ENCODE peak calls at places on chromosomes 12 and 14, in four cellular contexts. J is AG09309, Q is HFFc6, Y is colonic mucosa. G is an unnamed sample.

GRCh38 chr12:30847259-30847658 is 79.3 kb upstream of the TSPAN11 start:
- DNase-seq in Y (peak; percentile 36), Q (peak; percentile 73), J (peak; percentile 40), G (no peak)

GRCh38 chr12:84660139-84660538 is 252.5 kb downstream of the SLC6A15 start:
- DNase-seq in Q (no peak), J (no peak), Y (no peak), G (no peak)

GRCh38 chr14:26290007-26290530 is 307.8 kb downstream of the NOVA1 start:
- DNase-seq in Y (no peak), Q (peak; percentile 11), J (no peak), G (no peak)

GRCh38 chr14:61188936-61189808 is 92.0 kb downstream of the TMEM30B start:
- DNase-seq in Q (peak; percentile 50), Y (peak; percentile 28), J (no peak), G (no peak)

GRCh38 chr12:92008345-92008744 is 137.3 kb downstream of the BTG1 start:
- DNase-seq in Q (no peak), J (no peak), Y (no peak), G (no peak)

GRCh38 chr14:94054401-94054800 is 26.6 kb downstream of the DDX24 start:
- DNase-seq in Q (no peak), J (no peak), Y (no peak), G (peak; percentile 34)

GRCh38 chr14:102872020-102872419 is 50.4 kb upstream of the AMN start:
- DNase-seq in Q (no peak), J (no peak), Y (no peak), G (no peak)

GRCh38 chr14:63273091-63273490 is 45.6 kb downstream of the GPHB5 start:
- DNase-seq in Y (no peak), Q (no peak), J (no peak), G (no peak)

GRCh38 chr12:15982071-15982470 is 70.9 kb downstream of the DERA start:
- DNase-seq in Y (no peak), J (no peak), Q (peak; percentile 24), G (no peak)

GRCh38 chr12:80632835-80633234 is 74.6 kb upstream of the MYF6 start:
- DNase-seq in Q (no peak), J (no peak), Y (no peak), G (no peak)

GRCh38 chr12:25653487-25654175 is 100.5 kb upstream of the LMNTD1 start:
- DNase-seq in J (no peak), Y (no peak), Q (no peak), G (no peak)

GRCh38 chr12:101794574-101794973 is 36.2 kb downstream of the GNPTAB start:
- DNase-seq in J (no peak), Y (no peak), Q (no peak), G (no peak)

GRCh38 chr12:90909069-90909676 is 45.8 kb downstream of the CCER1 start:
- DNase-seq in Q (peak; percentile 43), J (no peak), Y (peak; percentile 18), G (no peak)

GRCh38 chr12:69578283-69578682 is 7.0 kb upstream of the CCT2 start:
- DNase-seq in Q (no peak), J (no peak), Y (no peak), G (no peak)

GRCh38 chr12:69585189-69586062 is at the start of gene CCT2:
- DNase-seq in Q (peak; percentile 93), J (peak; percentile 64), Y (peak; percentile 98), G (no peak)

GRCh38 chr12:69580074-69580473 is 5.2 kb upstream of the CCT2 start:
- DNase-seq in Q (no peak), J (no peak), Y (no peak), G (no peak)

GRCh38 chr12:69579029-69579428 is 6.2 kb upstream of the CCT2 start:
- DNase-seq in J (no peak), Q (no peak), Y (no peak), G (no peak)

GRCh38 chr12:69583203-69583602 is 2.1 kb upstream of the CCT2 start:
- DNase-seq in Y (no peak), J (no peak), Q (peak; percentile 40), G (no peak)
- TF ChIP-seq CTCF in Y (no peak), J (peak; percentile 4), Q (peak; percentile 46), G (no peak)

GRCh38 chr12:47737936-47738335 is 12.6 kb upstream of the ENDOU start:
- DNase-seq in Y (no peak), Q (no peak), J (no peak), G (no peak)

GRCh38 chr12:47740536-47741339 is 15.4 kb upstream of the ENDOU start:
- DNase-seq in Y (no peak), J (no peak), Q (no peak), G (no peak)

GRCh38 chr12:47741340-47741703 is 16.0 kb upstream of the ENDOU start:
- DNase-seq in Q (no peak), J (no peak), Y (peak; percentile 81), G (no peak)

GRCh38 chr12:47739297-47739696 is 14.0 kb upstream of the ENDOU start:
- DNase-seq in J (no peak), Y (no peak), Q (no peak), G (no peak)

GRCh38 chr12:47739959-47740358 is 14.7 kb upstream of the ENDOU start:
- DNase-seq in Y (peak; percentile 58), J (no peak), Q (no peak), G (no peak)
- TF ChIP-seq CTCF in Y (no peak), J (no peak), Q (no peak), G (no peak)

GRCh38 chr14:88535149-88535548 is 19.7 kb downstream of the PTPN21 start:
- DNase-seq in J (no peak), Q (no peak), Y (peak; percentile 81), G (no peak)
- TF ChIP-seq CTCF in J (no peak), Q (peak; percentile 39), Y (peak; percentile 29), G (no peak)

GRCh38 chr12:52534482-52534881 is 14.3 kb upstream of the KRT5 start:
- DNase-seq in Q (no peak), Y (peak; percentile 34), J (no peak), G (no peak)
- TF ChIP-seq CTCF in Q (no peak), Y (no peak), J (no peak), G (no peak)

DNA sequence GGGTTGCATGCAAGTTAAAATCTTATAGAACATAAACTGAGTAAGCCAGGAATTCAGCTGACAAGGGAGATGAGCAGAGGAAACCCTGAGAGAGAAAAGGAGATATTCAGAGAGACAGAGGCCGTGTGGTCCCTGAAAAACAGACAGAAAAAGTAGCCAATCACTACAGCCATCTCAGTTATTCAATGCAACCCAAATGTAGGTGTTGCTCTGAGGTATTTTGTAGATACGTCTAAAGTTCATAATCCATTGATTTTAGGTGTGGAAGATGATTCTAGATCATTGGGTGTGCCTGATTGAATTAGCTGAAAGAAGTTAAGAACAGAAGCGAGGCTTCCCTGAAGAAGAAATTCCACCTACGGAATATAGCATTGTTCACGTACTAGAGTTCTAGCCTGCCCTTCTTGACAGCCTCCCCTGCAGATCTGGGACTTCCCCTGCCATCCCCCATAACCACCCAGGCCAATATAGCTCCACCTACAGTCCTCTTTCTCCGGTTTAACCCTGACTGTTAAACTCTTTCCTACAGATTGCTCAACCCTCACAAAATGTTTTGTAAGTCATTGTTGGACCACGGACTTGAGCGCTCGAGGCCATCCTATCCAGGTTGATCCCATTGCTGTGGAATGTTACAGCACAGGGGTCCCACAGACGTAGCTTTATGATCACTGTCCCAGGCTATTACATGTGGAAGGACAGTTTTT is 21.7 kb downstream of the AICDA start:
- DNase-seq in Y (no peak), J (no peak), Q (no peak), G (no peak)
- TF ChIP-seq CTCF in Y (no peak), J (no peak), Q (no peak), G (no peak)

GRCh38 chr14:40417777-40418401 is 985.7 kb upstream of the FBXO33 start:
- DNase-seq in Q (no peak), J (no peak), Y (no peak), G (no peak)
- TF ChIP-seq CTCF in Q (no peak), J (no peak), Y (no peak), G (no peak)

GRCh38 chr14:53285064-53285463 is 131.9 kb upstream of the DDHD1 start:
- DNase-seq in J (no peak), Q (no peak), Y (no peak), G (no peak)

DNA sequence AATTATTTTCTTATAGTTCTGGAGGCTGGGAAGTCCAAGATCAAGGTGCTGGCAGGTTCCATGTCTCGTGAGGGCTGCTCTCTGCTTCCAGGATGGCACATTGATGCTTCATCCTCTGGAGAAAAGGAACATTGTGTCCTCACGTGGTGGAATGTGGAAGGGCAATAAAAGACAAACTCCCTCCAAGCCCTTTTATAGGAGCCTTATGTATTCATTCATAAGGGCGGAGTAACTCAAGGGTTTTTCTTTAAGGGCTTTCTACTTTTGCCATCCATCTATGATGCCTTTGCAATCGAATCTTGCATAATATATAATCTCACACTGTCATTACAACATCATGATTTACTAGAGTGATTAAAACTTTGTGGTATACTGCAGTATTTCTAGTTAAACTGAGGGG is 132.7 kb upstream of the DDHD1 start:
- DNase-seq in J (no peak), Q (no peak), Y (no peak), G (no peak)
- TF ChIP-seq CTCF in J (peak; percentile 10), Q (no peak), Y (no peak), G (no peak)

G was measured in vagina.